ENCODE peak calls at places on chromosomes 7 and 10, in eight cellular contexts. One of them, this sample, is unnamed.

GRCh38 chr7:604038-604883 is 84.6 kb upstream of the PDGFA start:
- DNase-seq in heart left ventricle: peak
- DNase-seq in A172: peak
- DNase-seq in activated CD8-positive, alpha-beta memory T cell treated with anti-CD3 and anti-CD28 coated beads for 24 hours: peak
- DNase-seq in activated CD8-positive, alpha-beta T cell treated with anti-CD3 and anti-CD28 coated beads, Interleukin-2, amount 10 ng/mL, durations not matched to agents 7 days and 5 days: peak
- DNase-seq in HuH-7: no peak
- DNase-seq in kidney tubule cell: no peak
- DNase-seq in NCI-H2081: no peak
- DNase-seq in this sample: no peak

GRCh38 chr7:141497391-141497790 is 53.8 kb upstream of the AGK start:
- DNase-seq in A172: no peak
- DNase-seq in NCI-H2081: no peak
- DNase-seq in activated CD8-positive, alpha-beta T cell treated with anti-CD3 and anti-CD28 coated beads, Interleukin-2, amount 10 ng/mL, durations not matched to agents 7 days and 5 days: no peak
- DNase-seq in activated CD8-positive, alpha-beta memory T cell treated with anti-CD3 and anti-CD28 coated beads for 24 hours: no peak
- DNase-seq in HuH-7: no peak
- DNase-seq in heart left ventricle: no peak
- DNase-seq in kidney tubule cell: no peak
- DNase-seq in this sample: no peak

GRCh38 chr7:3427957-3428356 is 126.9 kb downstream of the SDK1 start:
- DNase-seq in HuH-7: no peak
- DNase-seq in activated CD8-positive, alpha-beta memory T cell treated with anti-CD3 and anti-CD28 coated beads for 24 hours: no peak
- DNase-seq in kidney tubule cell: no peak
- DNase-seq in heart left ventricle: no peak
- DNase-seq in NCI-H2081: no peak
- DNase-seq in A172: peak
- DNase-seq in activated CD8-positive, alpha-beta T cell treated with anti-CD3 and anti-CD28 coated beads, Interleukin-2, amount 10 ng/mL, durations not matched to agents 7 days and 5 days: no peak
- DNase-seq in this sample: no peak

GRCh38 chr7:92924800-92925199 is 88.4 kb upstream of the CDK6 start:
- DNase-seq in heart left ventricle: no peak
- DNase-seq in NCI-H2081: no peak
- DNase-seq in A172: no peak
- DNase-seq in HuH-7: no peak
- DNase-seq in kidney tubule cell: no peak
- DNase-seq in activated CD8-positive, alpha-beta memory T cell treated with anti-CD3 and anti-CD28 coated beads for 24 hours: no peak
- DNase-seq in activated CD8-positive, alpha-beta T cell treated with anti-CD3 and anti-CD28 coated beads, Interleukin-2, amount 10 ng/mL, durations not matched to agents 7 days and 5 days: no peak
- DNase-seq in this sample: no peak

GRCh38 chr10:127158663-127159062 is 37.7 kb downstream of the INSYN2A start:
- DNase-seq in HuH-7: no peak
- DNase-seq in activated CD8-positive, alpha-beta memory T cell treated with anti-CD3 and anti-CD28 coated beads for 24 hours: no peak
- DNase-seq in NCI-H2081: no peak
- DNase-seq in heart left ventricle: no peak
- DNase-seq in A172: no peak
- DNase-seq in activated CD8-positive, alpha-beta T cell treated with anti-CD3 and anti-CD28 coated beads, Interleukin-2, amount 10 ng/mL, durations not matched to agents 7 days and 5 days: no peak
- DNase-seq in kidney tubule cell: no peak
- DNase-seq in this sample: no peak

GRCh38 chr7:26343837-26344236 is 52.2 kb downstream of the SNX10 start:
- DNase-seq in A172: no peak
- DNase-seq in HuH-7: no peak
- DNase-seq in kidney tubule cell: no peak
- DNase-seq in NCI-H2081: no peak
- DNase-seq in heart left ventricle: no peak
- DNase-seq in activated CD8-positive, alpha-beta T cell treated with anti-CD3 and anti-CD28 coated beads, Interleukin-2, amount 10 ng/mL, durations not matched to agents 7 days and 5 days: no peak
- DNase-seq in activated CD8-positive, alpha-beta memory T cell treated with anti-CD3 and anti-CD28 coated beads for 24 hours: no peak
- DNase-seq in this sample: no peak

GRCh38 chr7:155555116-155555695 is 8.8 kb upstream of the CNPY1 start:
- DNase-seq in activated CD8-positive, alpha-beta T cell treated with anti-CD3 and anti-CD28 coated beads, Interleukin-2, amount 10 ng/mL, durations not matched to agents 7 days and 5 days: no peak
- DNase-seq in kidney tubule cell: no peak
- DNase-seq in activated CD8-positive, alpha-beta memory T cell treated with anti-CD3 and anti-CD28 coated beads for 24 hours: no peak
- DNase-seq in NCI-H2081: no peak
- DNase-seq in A172: no peak
- DNase-seq in HuH-7: no peak
- DNase-seq in heart left ventricle: no peak
- DNase-seq in this sample: no peak

GRCh38 chr7:55370001-55370400 is 4.9 kb downstream of the LANCL2 start:
- DNase-seq in heart left ventricle: no peak
- DNase-seq in NCI-H2081: no peak
- DNase-seq in A172: no peak
- DNase-seq in kidney tubule cell: peak
- DNase-seq in HuH-7: no peak
- DNase-seq in activated CD8-positive, alpha-beta memory T cell treated with anti-CD3 and anti-CD28 coated beads for 24 hours: no peak
- DNase-seq in activated CD8-positive, alpha-beta T cell treated with anti-CD3 and anti-CD28 coated beads, Interleukin-2, amount 10 ng/mL, durations not matched to agents 7 days and 5 days: no peak
- DNase-seq in this sample: no peak

GRCh38 chr7:41107938-41108448 is 594.9 kb downstream of the INHBA start:
- DNase-seq in NCI-H2081: no peak
- DNase-seq in A172: peak
- DNase-seq in heart left ventricle: no peak
- DNase-seq in activated CD8-positive, alpha-beta T cell treated with anti-CD3 and anti-CD28 coated beads, Interleukin-2, amount 10 ng/mL, durations not matched to agents 7 days and 5 days: no peak
- DNase-seq in HuH-7: no peak
- DNase-seq in kidney tubule cell: peak
- DNase-seq in activated CD8-positive, alpha-beta memory T cell treated with anti-CD3 and anti-CD28 coated beads for 24 hours: no peak
- DNase-seq in this sample: peak

GRCh38 chr10:130127612-130128607 is 8.3 kb upstream of the GLRX3 start:
- DNase-seq in kidney tubule cell: peak
- DNase-seq in activated CD8-positive, alpha-beta memory T cell treated with anti-CD3 and anti-CD28 coated beads for 24 hours: peak
- DNase-seq in activated CD8-positive, alpha-beta T cell treated with anti-CD3 and anti-CD28 coated beads, Interleukin-2, amount 10 ng/mL, durations not matched to agents 7 days and 5 days: peak
- DNase-seq in HuH-7: peak
- DNase-seq in A172: peak
- DNase-seq in NCI-H2081: peak
- DNase-seq in heart left ventricle: no peak
- DNase-seq in this sample: peak

GRCh38 chr10:12978885-12979284 is 22.6 kb downstream of the CCDC3 start:
- DNase-seq in NCI-H2081: no peak
- DNase-seq in A172: no peak
- DNase-seq in activated CD8-positive, alpha-beta memory T cell treated with anti-CD3 and anti-CD28 coated beads for 24 hours: no peak
- DNase-seq in HuH-7: no peak
- DNase-seq in activated CD8-positive, alpha-beta T cell treated with anti-CD3 and anti-CD28 coated beads, Interleukin-2, amount 10 ng/mL, durations not matched to agents 7 days and 5 days: no peak
- DNase-seq in heart left ventricle: no peak
- DNase-seq in kidney tubule cell: no peak
- DNase-seq in this sample: no peak

GRCh38 chr7:107007892-107008287 is 36.6 kb upstream of the PRKAR2B start:
- DNase-seq in activated CD8-positive, alpha-beta T cell treated with anti-CD3 and anti-CD28 coated beads, Interleukin-2, amount 10 ng/mL, durations not matched to agents 7 days and 5 days: no peak
- DNase-seq in A172: no peak
- DNase-seq in heart left ventricle: no peak
- DNase-seq in HuH-7: no peak
- DNase-seq in NCI-H2081: no peak
- DNase-seq in kidney tubule cell: no peak
- DNase-seq in activated CD8-positive, alpha-beta memory T cell treated with anti-CD3 and anti-CD28 coated beads for 24 hours: no peak
- DNase-seq in this sample: no peak

GRCh38 chr7:64886956-64887545 is 16.0 kb upstream of the ZNF273 start:
- DNase-seq in A172: no peak
- DNase-seq in HuH-7: peak
- DNase-seq in NCI-H2081: no peak
- DNase-seq in kidney tubule cell: no peak
- DNase-seq in activated CD8-positive, alpha-beta T cell treated with anti-CD3 and anti-CD28 coated beads, Interleukin-2, amount 10 ng/mL, durations not matched to agents 7 days and 5 days: no peak
- DNase-seq in activated CD8-positive, alpha-beta memory T cell treated with anti-CD3 and anti-CD28 coated beads for 24 hours: peak
- DNase-seq in heart left ventricle: peak
- DNase-seq in this sample: no peak

GRCh38 chr7:30595461-30596042 is 874 bp downstream of the GARS1 start:
- DNase-seq in activated CD8-positive, alpha-beta memory T cell treated with anti-CD3 and anti-CD28 coated beads for 24 hours: no peak
- DNase-seq in NCI-H2081: peak
- DNase-seq in kidney tubule cell: peak
- DNase-seq in activated CD8-positive, alpha-beta T cell treated with anti-CD3 and anti-CD28 coated beads, Interleukin-2, amount 10 ng/mL, durations not matched to agents 7 days and 5 days: no peak
- DNase-seq in A172: peak
- DNase-seq in HuH-7: no peak
- DNase-seq in heart left ventricle: no peak
- DNase-seq in this sample: no peak

GRCh38 chr10:128001886-128002285 is 95.0 kb downstream of the PTPRE start:
- DNase-seq in A172: no peak
- DNase-seq in HuH-7: no peak
- DNase-seq in kidney tubule cell: no peak
- DNase-seq in NCI-H2081: no peak
- DNase-seq in activated CD8-positive, alpha-beta T cell treated with anti-CD3 and anti-CD28 coated beads, Interleukin-2, amount 10 ng/mL, durations not matched to agents 7 days and 5 days: no peak
- DNase-seq in heart left ventricle: no peak
- DNase-seq in activated CD8-positive, alpha-beta memory T cell treated with anti-CD3 and anti-CD28 coated beads for 24 hours: no peak
- DNase-seq in this sample: no peak

GRCh38 chr10:130027716-130028464 is 63.8 kb upstream of the EBF3 start:
- DNase-seq in activated CD8-positive, alpha-beta T cell treated with anti-CD3 and anti-CD28 coated beads, Interleukin-2, amount 10 ng/mL, durations not matched to agents 7 days and 5 days: no peak
- DNase-seq in HuH-7: no peak
- DNase-seq in kidney tubule cell: no peak
- DNase-seq in heart left ventricle: no peak
- DNase-seq in activated CD8-positive, alpha-beta memory T cell treated with anti-CD3 and anti-CD28 coated beads for 24 hours: no peak
- DNase-seq in NCI-H2081: no peak
- DNase-seq in A172: no peak
- DNase-seq in this sample: peak

GRCh38 chr10:98080474-98080873 is 50.1 kb upstream of the CRTAC1 start:
- DNase-seq in A172: no peak
- DNase-seq in activated CD8-positive, alpha-beta memory T cell treated with anti-CD3 and anti-CD28 coated beads for 24 hours: no peak
- DNase-seq in HuH-7: no peak
- DNase-seq in activated CD8-positive, alpha-beta T cell treated with anti-CD3 and anti-CD28 coated beads, Interleukin-2, amount 10 ng/mL, durations not matched to agents 7 days and 5 days: no peak
- DNase-seq in heart left ventricle: no peak
- DNase-seq in NCI-H2081: no peak
- DNase-seq in kidney tubule cell: peak
- DNase-seq in this sample: no peak

GRCh38 chr10:9294865-9295264 is 1240.4 kb downstream of the GATA3 start:
- DNase-seq in HuH-7: no peak
- DNase-seq in activated CD8-positive, alpha-beta memory T cell treated with anti-CD3 and anti-CD28 coated beads for 24 hours: no peak
- DNase-seq in A172: no peak
- DNase-seq in NCI-H2081: no peak
- DNase-seq in activated CD8-positive, alpha-beta T cell treated with anti-CD3 and anti-CD28 coated beads, Interleukin-2, amount 10 ng/mL, durations not matched to agents 7 days and 5 days: peak
- DNase-seq in heart left ventricle: no peak
- DNase-seq in kidney tubule cell: no peak
- DNase-seq in this sample: no peak

GRCh38 chr7:49624611-49625010 is 148.8 kb upstream of the VWC2 start:
- DNase-seq in activated CD8-positive, alpha-beta memory T cell treated with anti-CD3 and anti-CD28 coated beads for 24 hours: no peak
- DNase-seq in kidney tubule cell: no peak
- DNase-seq in A172: no peak
- DNase-seq in HuH-7: no peak
- DNase-seq in activated CD8-positive, alpha-beta T cell treated with anti-CD3 and anti-CD28 coated beads, Interleukin-2, amount 10 ng/mL, durations not matched to agents 7 days and 5 days: no peak
- DNase-seq in heart left ventricle: no peak
- DNase-seq in NCI-H2081: no peak
- DNase-seq in this sample: no peak

GRCh38 chr10:77173615-77174461 is 463.8 kb downstream of the KCNMA1 start:
- DNase-seq in heart left ventricle: peak
- DNase-seq in activated CD8-positive, alpha-beta T cell treated with anti-CD3 and anti-CD28 coated beads, Interleukin-2, amount 10 ng/mL, durations not matched to agents 7 days and 5 days: peak
- DNase-seq in A172: peak
- DNase-seq in NCI-H2081: peak
- DNase-seq in activated CD8-positive, alpha-beta memory T cell treated with anti-CD3 and anti-CD28 coated beads for 24 hours: peak
- DNase-seq in kidney tubule cell: peak
- DNase-seq in HuH-7: peak
- DNase-seq in this sample: peak

GRCh38 chr7:88083883-88084282 is 136.0 kb downstream of the SRI start:
- DNase-seq in activated CD8-positive, alpha-beta memory T cell treated with anti-CD3 and anti-CD28 coated beads for 24 hours: no peak
- DNase-seq in HuH-7: no peak
- DNase-seq in kidney tubule cell: no peak
- DNase-seq in NCI-H2081: no peak
- DNase-seq in activated CD8-positive, alpha-beta T cell treated with anti-CD3 and anti-CD28 coated beads, Interleukin-2, amount 10 ng/mL, durations not matched to agents 7 days and 5 days: no peak
- DNase-seq in A172: no peak
- DNase-seq in heart left ventricle: no peak
- DNase-seq in this sample: no peak

GRCh38 chr7:23531794-23532489 is at the start of gene TRA2A:
- DNase-seq in NCI-H2081: peak
- DNase-seq in A172: peak
- DNase-seq in HuH-7: peak
- DNase-seq in activated CD8-positive, alpha-beta T cell treated with anti-CD3 and anti-CD28 coated beads, Interleukin-2, amount 10 ng/mL, durations not matched to agents 7 days and 5 days: peak
- DNase-seq in activated CD8-positive, alpha-beta memory T cell treated with anti-CD3 and anti-CD28 coated beads for 24 hours: peak
- DNase-seq in heart left ventricle: peak
- DNase-seq in kidney tubule cell: peak
- DNase-seq in this sample: peak

GRCh38 chr10:17236468-17236886 is 8.4 kb downstream of the VIM start:
- DNase-seq in NCI-H2081: no peak
- DNase-seq in activated CD8-positive, alpha-beta memory T cell treated with anti-CD3 and anti-CD28 coated beads for 24 hours: no peak
- DNase-seq in HuH-7: no peak
- DNase-seq in kidney tubule cell: no peak
- DNase-seq in A172: no peak
- DNase-seq in heart left ventricle: no peak
- DNase-seq in activated CD8-positive, alpha-beta T cell treated with anti-CD3 and anti-CD28 coated beads, Interleukin-2, amount 10 ng/mL, durations not matched to agents 7 days and 5 days: no peak
- DNase-seq in this sample: no peak

GRCh38 chr7:123748171-123748733 is 551 bp downstream of the WASL start:
- DNase-seq in HuH-7: no peak
- DNase-seq in activated CD8-positive, alpha-beta memory T cell treated with anti-CD3 and anti-CD28 coated beads for 24 hours: peak
- DNase-seq in kidney tubule cell: peak
- DNase-seq in NCI-H2081: peak
- DNase-seq in activated CD8-positive, alpha-beta T cell treated with anti-CD3 and anti-CD28 coated beads, Interleukin-2, amount 10 ng/mL, durations not matched to agents 7 days and 5 days: peak
- DNase-seq in heart left ventricle: peak
- DNase-seq in A172: peak
- DNase-seq in this sample: peak

GRCh38 chr7:108097703-108098102 is 32.5 kb downstream of the LAMB4 start:
- DNase-seq in heart left ventricle: no peak
- DNase-seq in activated CD8-positive, alpha-beta T cell treated with anti-CD3 and anti-CD28 coated beads, Interleukin-2, amount 10 ng/mL, durations not matched to agents 7 days and 5 days: no peak
- DNase-seq in activated CD8-positive, alpha-beta memory T cell treated with anti-CD3 and anti-CD28 coated beads for 24 hours: no peak
- DNase-seq in kidney tubule cell: peak
- DNase-seq in HuH-7: peak
- DNase-seq in A172: peak
- DNase-seq in NCI-H2081: no peak
- DNase-seq in this sample: no peak

GRCh38 chr7:154886591-154886990 is 116.3 kb downstream of the PAXIP1 start:
- DNase-seq in heart left ventricle: no peak
- DNase-seq in activated CD8-positive, alpha-beta memory T cell treated with anti-CD3 and anti-CD28 coated beads for 24 hours: no peak
- DNase-seq in NCI-H2081: no peak
- DNase-seq in A172: no peak
- DNase-seq in activated CD8-positive, alpha-beta T cell treated with anti-CD3 and anti-CD28 coated beads, Interleukin-2, amount 10 ng/mL, durations not matched to agents 7 days and 5 days: no peak
- DNase-seq in kidney tubule cell: peak
- DNase-seq in HuH-7: no peak
- DNase-seq in this sample: no peak

GRCh38 chr7:5424689-5425506 is 1.3 kb upstream of the TNRC18 start:
- DNase-seq in heart left ventricle: peak
- DNase-seq in HuH-7: no peak
- DNase-seq in activated CD8-positive, alpha-beta memory T cell treated with anti-CD3 and anti-CD28 coated beads for 24 hours: no peak
- DNase-seq in kidney tubule cell: peak
- DNase-seq in activated CD8-positive, alpha-beta T cell treated with anti-CD3 and anti-CD28 coated beads, Interleukin-2, amount 10 ng/mL, durations not matched to agents 7 days and 5 days: no peak
- DNase-seq in NCI-H2081: peak
- DNase-seq in A172: no peak
- DNase-seq in this sample: peak

GRCh38 chr10:42753507-42754154 is 29.0 kb upstream of the BMS1 start:
- DNase-seq in heart left ventricle: peak
- DNase-seq in A172: no peak
- DNase-seq in NCI-H2081: no peak
- DNase-seq in HuH-7: no peak
- DNase-seq in kidney tubule cell: no peak
- DNase-seq in activated CD8-positive, alpha-beta memory T cell treated with anti-CD3 and anti-CD28 coated beads for 24 hours: no peak
- DNase-seq in activated CD8-positive, alpha-beta T cell treated with anti-CD3 and anti-CD28 coated beads, Interleukin-2, amount 10 ng/mL, durations not matched to agents 7 days and 5 days: no peak
- DNase-seq in this sample: peak

GRCh38 chr10:59234814-59235429 is 58.5 kb downstream of the PHYHIPL start:
- DNase-seq in HuH-7: no peak
- DNase-seq in A172: peak
- DNase-seq in activated CD8-positive, alpha-beta T cell treated with anti-CD3 and anti-CD28 coated beads, Interleukin-2, amount 10 ng/mL, durations not matched to agents 7 days and 5 days: peak
- DNase-seq in activated CD8-positive, alpha-beta memory T cell treated with anti-CD3 and anti-CD28 coated beads for 24 hours: no peak
- DNase-seq in heart left ventricle: no peak
- DNase-seq in NCI-H2081: peak
- DNase-seq in kidney tubule cell: peak
- DNase-seq in this sample: peak

GRCh38 chr10:98170249-98171117 is 36.0 kb downstream of the R3HCC1L start:
- DNase-seq in NCI-H2081: peak
- DNase-seq in HuH-7: peak
- DNase-seq in A172: peak
- DNase-seq in activated CD8-positive, alpha-beta T cell treated with anti-CD3 and anti-CD28 coated beads, Interleukin-2, amount 10 ng/mL, durations not matched to agents 7 days and 5 days: peak
- DNase-seq in kidney tubule cell: peak
- DNase-seq in activated CD8-positive, alpha-beta memory T cell treated with anti-CD3 and anti-CD28 coated beads for 24 hours: no peak
- DNase-seq in heart left ventricle: peak
- DNase-seq in this sample: peak

GRCh38 chr7:37081436-37081835 is 357.1 kb upstream of the AOAH start:
- DNase-seq in NCI-H2081: peak
- DNase-seq in kidney tubule cell: peak
- DNase-seq in activated CD8-positive, alpha-beta T cell treated with anti-CD3 and anti-CD28 coated beads, Interleukin-2, amount 10 ng/mL, durations not matched to agents 7 days and 5 days: no peak
- DNase-seq in activated CD8-positive, alpha-beta memory T cell treated with anti-CD3 and anti-CD28 coated beads for 24 hours: no peak
- DNase-seq in A172: peak
- DNase-seq in HuH-7: no peak
- DNase-seq in heart left ventricle: peak
- DNase-seq in this sample: peak

GRCh38 chr7:41701542-41701941 is 1.3 kb downstream of the INHBA start:
- DNase-seq in NCI-H2081: no peak
- DNase-seq in HuH-7: no peak
- DNase-seq in heart left ventricle: no peak
- DNase-seq in activated CD8-positive, alpha-beta memory T cell treated with anti-CD3 and anti-CD28 coated beads for 24 hours: no peak
- DNase-seq in A172: no peak
- DNase-seq in kidney tubule cell: no peak
- DNase-seq in activated CD8-positive, alpha-beta T cell treated with anti-CD3 and anti-CD28 coated beads, Interleukin-2, amount 10 ng/mL, durations not matched to agents 7 days and 5 days: no peak
- DNase-seq in this sample: no peak

GRCh38 chr7:85516675-85517074 is 329.8 kb upstream of the SEMA3D start:
- DNase-seq in HuH-7: no peak
- DNase-seq in NCI-H2081: no peak
- DNase-seq in activated CD8-positive, alpha-beta memory T cell treated with anti-CD3 and anti-CD28 coated beads for 24 hours: no peak
- DNase-seq in heart left ventricle: no peak
- DNase-seq in activated CD8-positive, alpha-beta T cell treated with anti-CD3 and anti-CD28 coated beads, Interleukin-2, amount 10 ng/mL, durations not matched to agents 7 days and 5 days: no peak
- DNase-seq in kidney tubule cell: no peak
- DNase-seq in A172: no peak
- DNase-seq in this sample: no peak

GRCh38 chr7:17559388-17559787 is 260.9 kb downstream of the AHR start:
- DNase-seq in HuH-7: peak
- DNase-seq in activated CD8-positive, alpha-beta memory T cell treated with anti-CD3 and anti-CD28 coated beads for 24 hours: no peak
- DNase-seq in A172: no peak
- DNase-seq in heart left ventricle: no peak
- DNase-seq in kidney tubule cell: peak
- DNase-seq in activated CD8-positive, alpha-beta T cell treated with anti-CD3 and anti-CD28 coated beads, Interleukin-2, amount 10 ng/mL, durations not matched to agents 7 days and 5 days: no peak
- DNase-seq in NCI-H2081: peak
- DNase-seq in this sample: peak